ENCODE peak calls at places on chromosomes 12 and 14, in four cellular contexts. W is H9, A is mesendoderm, K is H1. S is an unnamed sample.

GRCh38 chr12:31590730-31591307 is at the start of gene DENND5B:
- DNase-seq in A (peak), W (peak), K (no peak), S (peak)

GRCh38 chr14:99936056-99936455 is 129.2 kb upstream of the EVL start:
- DNase-seq in K (no peak), W (no peak), A (no peak), S (peak)

GRCh38 chr14:22973217-22974032 is 8.9 kb downstream of the AJUBA start:
- DNase-seq in A (peak), K (no peak), W (peak), S (peak)

GRCh38 chr14:101200008-101200649 is 296.6 kb upstream of the RTL1 start:
- DNase-seq in K (no peak), W (peak), A (no peak), S (no peak)

GRCh38 chr14:102645746-102646440 is 53.4 kb downstream of the RCOR1 start:
- DNase-seq in A (no peak), K (no peak), W (no peak), S (peak)

GRCh38 chr14:83777516-83777915 is 1752.4 kb upstream of the FLRT2 start:
- DNase-seq in A (no peak), K (no peak), W (no peak), S (peak)

GRCh38 chr12:3273409-3273853 is 196.3 kb downstream of the TSPAN9 start:
- DNase-seq in K (no peak), W (no peak), A (no peak), S (peak)

GRCh38 chr12:4161718-4162117 is 111.8 kb upstream of the CCND2 start:
- DNase-seq in A (no peak), K (no peak), W (no peak), S (no peak)

GRCh38 chr12:29537292-29537691 is 39.8 kb upstream of the OVCH1 start:
- DNase-seq in W (no peak), A (no peak), K (no peak), S (peak)

GRCh38 chr12:64675795-64676194 is 65.5 kb downstream of the RASSF3 start:
- DNase-seq in K (no peak), W (no peak), A (no peak), S (no peak)

GRCh38 chr12:25810683-25811082 is 147.8 kb upstream of the RASSF8 start:
- DNase-seq in W (no peak), A (no peak), K (no peak), S (no peak)

GRCh38 chr14:25006961-25007795 is 42.8 kb downstream of the STXBP6 start:
- DNase-seq in K (no peak), A (peak), W (no peak), S (peak)

GRCh38 chr14:96084796-96085195 is 45.6 kb downstream of the C14orf132 start:
- DNase-seq in W (no peak), A (no peak), K (no peak), S (no peak)

GRCh38 chr12:98646165-98646764 is 1.2 kb downstream of the APAF1 start:
- DNase-seq in W (no peak), A (peak), K (no peak), S (peak)

GRCh38 chr14:104866451-104867370 is 1.6 kb downstream of the CEP170B start:
- DNase-seq in A (no peak), K (no peak), W (no peak), S (no peak)

GRCh38 chr14:70394674-70395073 is 22.2 kb downstream of the SYNJ2BP start:
- DNase-seq in A (no peak), K (no peak), W (no peak), S (no peak)

GRCh38 chr12:12749433-12749832 is 32.3 kb downstream of the CDKN1B start:
- DNase-seq in K (no peak), W (no peak), A (peak), S (no peak)

GRCh38 chr14:76829650-76830421 is 3.6 kb downstream of the LRRC74A start:
- DNase-seq in W (no peak), K (no peak), A (no peak), S (no peak)

GRCh38 chr14:75554482-75554881 is 23.9 kb upstream of the FLVCR2 start:
- DNase-seq in W (no peak), K (no peak), A (peak), S (peak)

GRCh38 chr14:78567343-78567742 is 397.2 kb downstream of the NRXN3 start:
- DNase-seq in W (no peak), A (no peak), K (no peak), S (peak)

GRCh38 chr14:53621433-53621832 is 335.2 kb downstream of the BMP4 start:
- DNase-seq in W (no peak), A (no peak), K (no peak), S (no peak)

GRCh38 chr12:128077211-128077916 is 189.6 kb upstream of the TMEM132C start:
- DNase-seq in K (no peak), A (no peak), W (no peak), S (no peak)

GRCh38 chr12:116299548-116300150 is 22.2 kb upstream of the MED13L start:
- DNase-seq in A (no peak), K (no peak), W (no peak), S (peak)

GRCh38 chr14:58752782-58753181 is 115.0 kb downstream of the DACT1 start:
- DNase-seq in A (no peak), K (no peak), W (no peak), S (no peak)

GRCh38 chr12:7128681-7129593 is at the start of gene RBP5:
- DNase-seq in A (peak), K (no peak), W (peak), S (no peak)

GRCh38 chr14:55684956-55685584 is 105.1 kb downstream of the KTN1 start:
- DNase-seq in A (no peak), K (no peak), W (no peak), S (peak)

GRCh38 chr12:51887476-51888315 is at the start of gene ANKRD33:
- DNase-seq in A (peak), W (peak), K (no peak), S (no peak)

GRCh38 chr12:132295101-132295526 is 34.3 kb downstream of the GALNT9 start:
- DNase-seq in K (no peak), A (no peak), W (no peak), S (no peak)

GRCh38 chr14:102819790-102820330 is 42.6 kb downstream of the TRAF3 start:
- DNase-seq in A (no peak), W (no peak), K (no peak), S (peak)

GRCh38 chr14:77882098-77882497 is 82.2 kb downstream of the ADCK1 start:
- DNase-seq in A (no peak), K (no peak), W (no peak), S (no peak)

GRCh38 chr14:55124774-55125372 is 4.2 kb upstream of the LGALS3 start:
- DNase-seq in A (no peak), W (no peak), K (no peak), S (no peak)

GRCh38 chr12:18436163-18436562 is 174.8 kb downstream of the PIK3C2G start:
- DNase-seq in A (no peak), W (no peak), K (no peak), S (no peak)

GRCh38 chr14:77869350-77869749 is 69.4 kb downstream of the ADCK1 start:
- DNase-seq in W (no peak), A (no peak), K (no peak), S (no peak)

GRCh38 chr12:131353376-131353775 is 357.5 kb upstream of the SFSWAP start:
- DNase-seq in A (no peak), W (peak), K (no peak), S (no peak)

GRCh38 chr14:77979171-77979570 is 179.3 kb downstream of the ADCK1 start:
- DNase-seq in W (no peak), K (no peak), A (no peak), S (no peak)

GRCh38 chr14:100783630-100784321 is 42.1 kb upstream of the MEG3 start:
- DNase-seq in A (no peak), W (no peak), K (no peak), S (no peak)

DNA sequence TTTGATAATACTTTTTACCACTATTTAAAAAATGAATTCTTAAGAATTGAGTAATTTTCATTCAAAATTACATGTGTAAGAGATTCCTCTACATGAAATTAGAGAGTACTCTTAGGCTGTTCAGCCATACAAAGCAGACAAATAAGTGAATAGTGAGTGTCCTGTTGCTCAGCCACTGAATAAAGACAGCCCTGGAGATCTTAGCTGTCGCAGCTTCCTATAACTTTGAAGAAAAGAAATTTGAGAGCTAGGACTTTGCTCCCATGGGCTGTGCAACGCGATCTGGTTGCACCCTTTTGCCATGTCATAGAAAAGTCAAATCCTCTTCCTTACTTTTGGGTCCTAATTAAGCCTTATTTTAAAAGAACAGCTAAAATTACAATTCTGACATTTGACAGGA is 40.9 kb upstream of the LRIG3 start:
- DNase-seq in W (no peak), K (no peak), A (no peak), S (peak)
- H3K56ac ChIP-seq in W (no peak), K (no peak), A (no peak), S (no peak)

GRCh38 chr12:124517260-124518050 is 50.0 kb downstream of the NCOR2 start:
- DNase-seq in K (no peak), W (no peak), A (no peak), S (peak)

GRCh38 chr12:124518051-124518932 is 49.1 kb downstream of the NCOR2 start:
- DNase-seq in W (no peak), K (no peak), A (peak), S (peak)

GRCh38 chr12:124514996-124515932 is 52.1 kb downstream of the NCOR2 start:
- DNase-seq in W (no peak), A (no peak), K (no peak), S (no peak)

GRCh38 chr12:124515981-124516380 is 51.4 kb downstream of the NCOR2 start:
- DNase-seq in K (no peak), A (no peak), W (no peak), S (no peak)

DNA sequence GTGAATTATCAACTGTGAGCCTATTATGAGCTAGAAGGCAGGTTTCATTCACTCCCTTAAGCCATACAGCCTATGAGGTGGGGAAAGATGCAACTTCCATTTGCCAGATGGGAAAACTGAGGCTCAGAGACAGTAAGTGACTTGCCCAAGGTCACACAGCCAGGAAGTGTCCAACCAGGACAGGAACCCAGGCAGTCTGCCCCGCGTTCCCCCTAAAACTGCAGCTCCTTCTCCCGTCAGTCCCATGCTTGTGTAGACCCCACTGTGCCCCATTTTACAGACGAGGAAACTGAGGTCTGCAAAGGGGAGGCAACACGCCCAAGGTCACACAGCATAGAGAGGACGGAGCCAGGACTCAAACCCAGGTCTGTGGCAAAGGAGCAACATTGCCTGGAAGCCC is 50.6 kb downstream of the NCOR2 start:
- DNase-seq in W (no peak), A (no peak), K (no peak), S (no peak)
- H3K4ac ChIP-seq in W (no peak), A (no peak), K (no peak), S (peak)

GRCh38 chr12:109199324-109199723 is 82.9 kb downstream of the ACACB start:
- DNase-seq in K (no peak), W (no peak), A (no peak), S (no peak)

GRCh38 chr12:109200825-109201495 is 84.6 kb downstream of the ACACB start:
- DNase-seq in K (no peak), W (no peak), A (no peak), S (no peak)

GRCh38 chr12:109203480-109203879 is 87.1 kb downstream of the ACACB start:
- DNase-seq in W (no peak), A (no peak), K (no peak), S (no peak)

GRCh38 chr12:109201496-109201885 is 85.1 kb downstream of the ACACB start:
- DNase-seq in W (no peak), A (no peak), K (no peak), S (no peak)

GRCh38 chr12:109202770-109203169 is 86.4 kb downstream of the ACACB start:
- DNase-seq in K (no peak), A (no peak), W (no peak), S (no peak)
- H3K56ac ChIP-seq in K (no peak), A (no peak), W (no peak), S (no peak)

DNA sequence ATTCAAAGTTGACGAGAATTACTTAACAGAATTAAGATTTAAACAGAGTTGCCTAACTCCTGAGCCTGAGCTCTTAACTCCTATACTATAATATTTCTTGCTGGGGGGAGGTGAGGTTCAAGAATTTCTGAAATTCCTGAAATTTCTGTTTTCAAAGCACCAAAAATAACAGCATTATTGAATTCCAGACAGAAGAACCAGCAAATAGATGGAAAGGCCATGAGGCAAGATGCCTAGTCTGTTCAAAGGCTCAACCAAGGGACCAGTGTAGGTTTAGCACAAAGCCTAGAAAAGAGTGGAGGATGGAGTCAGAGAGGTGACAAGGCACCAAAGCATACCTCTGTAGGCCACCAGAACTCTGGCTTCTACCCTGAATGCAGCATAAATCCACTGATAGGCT is 76.4 kb downstream of the PPP1R12A start:
- DNase-seq in K (no peak), A (no peak), W (no peak), S (peak)
- H3K4ac ChIP-seq in K (no peak), A (no peak), W (no peak), S (peak)

DNA sequence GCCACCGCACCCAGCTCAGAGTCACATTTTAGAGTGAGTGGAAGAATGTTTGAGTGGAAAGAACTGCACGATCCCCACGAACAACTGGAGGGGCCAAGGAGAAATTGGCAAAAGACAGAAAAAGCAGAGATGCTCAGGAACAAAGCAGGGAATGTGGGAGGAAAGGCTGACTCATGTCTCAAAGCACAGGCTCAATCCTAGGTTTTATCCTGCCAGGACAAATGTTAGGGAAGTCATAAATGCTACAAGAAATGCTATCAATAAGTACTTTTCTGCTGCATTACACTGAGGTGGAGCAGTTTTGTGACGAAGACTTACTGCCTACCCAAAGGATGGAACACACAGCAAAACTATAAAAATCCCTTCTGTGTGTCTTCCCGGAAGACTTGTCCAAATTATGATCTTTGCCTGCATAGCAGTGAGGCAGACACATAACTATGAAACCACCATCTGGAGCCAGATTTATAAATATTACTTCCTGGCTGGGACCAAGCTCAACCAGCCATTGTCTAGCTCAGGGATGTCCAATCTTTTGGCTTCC is 26.7 kb downstream of the NIN start:
- DNase-seq in K (no peak), W (no peak), A (no peak), S (peak)
- H3K56ac ChIP-seq in K (no peak), W (no peak), A (no peak), S (peak)

S was measured in IMR-90.